ENCODE peak calls at places on chromosome 2, in four cellular contexts. One of them, this sample, is unnamed.

GRCh38 chr2:96265349-96265839 is 403 bp downstream of the TMEM127 start:
- DNase-seq in tibial nerve: peak; percentile 22
- DNase-seq in neural progenitor cell: peak; percentile 77
- DNase-seq in AG04450: no peak
- DNase-seq in this sample: peak; percentile 12

GRCh38 chr2:237149425-237149824 is 63.7 kb downstream of the COPS8 start:
- DNase-seq in tibial nerve: no peak
- DNase-seq in neural progenitor cell: no peak
- DNase-seq in AG04450: no peak
- DNase-seq in this sample: no peak

GRCh38 chr2:202965810-202966454 is 48.7 kb upstream of the NBEAL1 start:
- DNase-seq in tibial nerve: no peak
- DNase-seq in neural progenitor cell: peak; percentile 2
- DNase-seq in AG04450: peak; percentile 15
- DNase-seq in this sample: no peak

GRCh38 chr2:9554841-9555337 is 741 bp downstream of the ADAM17 start:
- DNase-seq in tibial nerve: no peak
- DNase-seq in neural progenitor cell: peak; percentile 73
- DNase-seq in AG04450: peak; percentile 59
- DNase-seq in this sample: peak; percentile 3

GRCh38 chr2:85843543-85843942 is 45.2 kb downstream of the ST3GAL5 start:
- DNase-seq in tibial nerve: no peak
- DNase-seq in neural progenitor cell: peak; percentile 33
- DNase-seq in AG04450: no peak
- DNase-seq in this sample: no peak

GRCh38 chr2:69911985-69912563 is 2.8 kb upstream of the MXD1 start:
- DNase-seq in tibial nerve: no peak
- DNase-seq in neural progenitor cell: peak; percentile 73
- DNase-seq in AG04450: no peak
- DNase-seq in this sample: no peak

GRCh38 chr2:6922201-6922656 is 5.0 kb downstream of the RNF144A start:
- DNase-seq in tibial nerve: no peak
- DNase-seq in neural progenitor cell: peak; percentile 27
- DNase-seq in AG04450: no peak
- DNase-seq in this sample: no peak

GRCh38 chr2:195319112-195319460 is 337.9 kb upstream of the SLC39A10 start:
- DNase-seq in tibial nerve: no peak
- DNase-seq in neural progenitor cell: no peak
- DNase-seq in AG04450: peak; percentile 49
- DNase-seq in this sample: no peak

GRCh38 chr2:150575861-150576260 is 88.4 kb upstream of the RND3 start:
- DNase-seq in tibial nerve: no peak
- DNase-seq in neural progenitor cell: no peak
- DNase-seq in AG04450: no peak
- DNase-seq in this sample: no peak

GRCh38 chr2:235534608-235535422 is 41.0 kb downstream of the AGAP1 start:
- DNase-seq in tibial nerve: no peak
- DNase-seq in neural progenitor cell: no peak
- DNase-seq in AG04450: no peak
- DNase-seq in this sample: no peak

GRCh38 chr2:152062130-152063091 is 36.4 kb downstream of the CACNB4 start:
- DNase-seq in tibial nerve: no peak
- DNase-seq in neural progenitor cell: no peak
- DNase-seq in AG04450: peak; percentile 20
- DNase-seq in this sample: no peak

GRCh38 chr2:178328037-178328436 is 122.9 kb downstream of the PRKRA start:
- DNase-seq in tibial nerve: no peak
- DNase-seq in neural progenitor cell: no peak
- DNase-seq in AG04450: peak; percentile 37
- DNase-seq in this sample: no peak

GRCh38 chr2:237352279-237352845 is 61.6 kb downstream of the COL6A3 start:
- DNase-seq in tibial nerve: no peak
- DNase-seq in neural progenitor cell: no peak
- DNase-seq in AG04450: no peak
- DNase-seq in this sample: no peak

GRCh38 chr2:200353125-200353524 is 46.6 kb downstream of the SPATS2L start:
- DNase-seq in tibial nerve: no peak
- DNase-seq in neural progenitor cell: no peak
- DNase-seq in AG04450: no peak
- DNase-seq in this sample: no peak

DNA sequence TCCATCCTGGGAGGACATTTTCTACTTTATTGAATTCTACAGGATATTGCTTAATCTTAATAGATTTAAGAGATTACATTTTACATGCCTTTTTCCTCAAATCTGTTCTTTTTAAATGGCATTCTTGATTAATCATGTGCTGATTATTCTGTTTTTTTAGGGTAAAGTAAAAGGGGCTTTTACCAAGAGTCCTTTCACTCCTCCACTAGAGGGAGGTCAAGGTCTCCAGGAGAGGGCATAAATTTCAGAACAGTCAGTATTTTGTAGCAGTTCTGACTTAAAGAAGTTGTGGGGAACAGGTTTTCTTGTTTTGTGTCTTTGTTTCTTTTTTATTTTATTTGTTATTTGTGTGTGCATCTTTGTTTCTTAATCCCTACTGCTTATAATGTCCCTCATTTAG is 25.4 kb downstream of the WDR75 start:
- DNase-seq in tibial nerve: no peak
- DNase-seq in neural progenitor cell: peak; percentile 15
- DNase-seq in AG04450: peak; percentile 1
- DNase-seq in this sample: no peak
- TF ChIP-seq CTCF in tibial nerve: peak; percentile 56
- TF ChIP-seq CTCF in neural progenitor cell: peak; percentile 53
- TF ChIP-seq CTCF in AG04450: peak; percentile 78
- TF ChIP-seq CTCF in this sample: no peak

GRCh38 chr2:227819398-227819697 is 5.7 kb downstream of the CCL20 start:
- DNase-seq in tibial nerve: no peak
- DNase-seq in neural progenitor cell: no peak
- DNase-seq in AG04450: no peak
- DNase-seq in this sample: no peak

GRCh38 chr2:227816507-227817274 is 3.0 kb downstream of the CCL20 start:
- DNase-seq in tibial nerve: no peak
- DNase-seq in neural progenitor cell: no peak
- DNase-seq in AG04450: no peak
- DNase-seq in this sample: no peak

GRCh38 chr2:227817940-227818568 is 4.4 kb downstream of the CCL20 start:
- DNase-seq in tibial nerve: peak; percentile 71
- DNase-seq in neural progenitor cell: peak; percentile 10
- DNase-seq in AG04450: peak; percentile 99
- DNase-seq in this sample: peak; percentile 34

GRCh38 chr2:227817336-227817735 is 3.7 kb downstream of the CCL20 start:
- DNase-seq in tibial nerve: no peak
- DNase-seq in neural progenitor cell: no peak
- DNase-seq in AG04450: no peak
- DNase-seq in this sample: no peak

GRCh38 chr2:227818569-227819397 is 5.1 kb downstream of the CCL20 start:
- DNase-seq in tibial nerve: peak; percentile 26
- DNase-seq in neural progenitor cell: no peak
- DNase-seq in AG04450: no peak
- DNase-seq in this sample: no peak
- H3K4me3 ChIP-seq in tibial nerve: no peak overlapping the region
- H3K4me3 ChIP-seq in neural progenitor cell: no peak overlapping the region
- H3K4me3 ChIP-seq in AG04450: peak overlapping the region; percentile 12
- H3K4me3 ChIP-seq in this sample: no peak overlapping the region

GRCh38 chr2:101766871-101767739 is 69.6 kb downstream of the MAP4K4 start:
- DNase-seq in tibial nerve: no peak
- DNase-seq in neural progenitor cell: peak; percentile 89
- DNase-seq in AG04450: peak; percentile 72
- DNase-seq in this sample: no peak

GRCh38 chr2:101766337-101766736 is 68.8 kb downstream of the MAP4K4 start:
- DNase-seq in tibial nerve: no peak
- DNase-seq in neural progenitor cell: no peak
- DNase-seq in AG04450: no peak
- DNase-seq in this sample: no peak

GRCh38 chr2:101763496-101764333 is 66.2 kb downstream of the MAP4K4 start:
- DNase-seq in tibial nerve: no peak
- DNase-seq in neural progenitor cell: no peak
- DNase-seq in AG04450: no peak
- DNase-seq in this sample: no peak

GRCh38 chr2:101759162-101759561 is 61.7 kb downstream of the MAP4K4 start:
- DNase-seq in tibial nerve: no peak
- DNase-seq in neural progenitor cell: no peak
- DNase-seq in AG04450: peak; percentile 82
- DNase-seq in this sample: no peak

GRCh38 chr2:101762451-101763171 is 65.1 kb downstream of the MAP4K4 start:
- DNase-seq in tibial nerve: no peak
- DNase-seq in neural progenitor cell: no peak
- DNase-seq in AG04450: no peak
- DNase-seq in this sample: no peak
- H3K27ac ChIP-seq in tibial nerve: peak overlapping the region; percentile 44
- H3K27ac ChIP-seq in neural progenitor cell: peak overlapping the region; percentile 79
- H3K27ac ChIP-seq in AG04450: no peak overlapping the region
- H3K27ac ChIP-seq in this sample: no peak overlapping the region

GRCh38 chr2:232911712-232912277 is 41.7 kb downstream of the SNORC start:
- DNase-seq in tibial nerve: no peak
- DNase-seq in neural progenitor cell: no peak
- DNase-seq in AG04450: no peak
- DNase-seq in this sample: no peak
- TF ChIP-seq CTCF in tibial nerve: no peak
- TF ChIP-seq CTCF in neural progenitor cell: no peak
- TF ChIP-seq CTCF in AG04450: no peak
- TF ChIP-seq CTCF in this sample: no peak

GRCh38 chr2:226797289-226797988 is 2.2 kb downstream of the IRS1 start:
- DNase-seq in tibial nerve: no peak
- DNase-seq in neural progenitor cell: no peak
- DNase-seq in AG04450: no peak
- DNase-seq in this sample: no peak
- H3K4me3 ChIP-seq in tibial nerve: peak overlapping the region; percentile 67
- H3K4me3 ChIP-seq in neural progenitor cell: no peak overlapping the region
- H3K4me3 ChIP-seq in AG04450: peak overlapping the region; percentile 91
- H3K4me3 ChIP-seq in this sample: no peak overlapping the region

GRCh38 chr2:134408386-134408785 is 154.5 kb downstream of the MGAT5 start:
- DNase-seq in tibial nerve: no peak
- DNase-seq in neural progenitor cell: no peak
- DNase-seq in AG04450: no peak
- DNase-seq in this sample: no peak
- H3K27ac ChIP-seq in tibial nerve: no peak overlapping the region
- H3K27ac ChIP-seq in neural progenitor cell: no peak overlapping the region
- H3K27ac ChIP-seq in AG04450: peak overlapping the region; percentile 57
- H3K27ac ChIP-seq in this sample: no peak overlapping the region

This sample was measured in CD8-positive, alpha-beta T cell.